ENCODE peak calls at places on chromosome 10, in four cellular contexts. C, O, D and U are unnamed samples.

GRCh38 chr10:43002596-43002995 is 74.3 kb upstream of the RET start:
- DNase-seq in C (no peak), O (no peak), D (no peak), U (no peak)

GRCh38 chr10:129365767-129366400 is 101.2 kb upstream of the MGMT start:
- DNase-seq in C (no peak), O (no peak), D (no peak), U (no peak)

GRCh38 chr10:73131295-73131694 is 21.0 kb downstream of the NUDT13 start:
- DNase-seq in C (no peak), O (no peak), D (no peak), U (no peak)

GRCh38 chr10:93376372-93377296 is 105.5 kb downstream of the MYOF start:
- DNase-seq in C (peak), O (peak), D (peak), U (no peak)

GRCh38 chr10:92847185-92847864 is 995 bp upstream of the EXOC6 start:
- DNase-seq in C (no peak), O (no peak), D (no peak), U (no peak)

GRCh38 chr10:61888744-61889143 is 12.8 kb upstream of the ARID5B start:
- DNase-seq in C (no peak), O (no peak), D (no peak), U (no peak)

GRCh38 chr10:6738464-6738824 is 158.4 kb upstream of the PRKCQ start:
- DNase-seq in C (no peak), O (no peak), D (no peak), U (no peak)

GRCh38 chr10:71600856-71601255 is 118.7 kb downstream of the C10orf105 start:
- DNase-seq in C (no peak), O (no peak), D (peak), U (no peak)

GRCh38 chr10:224571-224970 is 89.3 kb downstream of the ZMYND11 start:
- DNase-seq in C (no peak), O (no peak), D (no peak), U (no peak)

GRCh38 chr10:21173964-21174669 is 277.0 kb upstream of the NEBL start:
- DNase-seq in C (peak), O (peak), D (no peak), U (peak)

GRCh38 chr10:125599194-125599593 is 83.8 kb downstream of the TEX36 start:
- DNase-seq in C (no peak), O (no peak), D (no peak), U (no peak)

GRCh38 chr10:68870545-68871104 is 30.5 kb upstream of the DDX50 start:
- DNase-seq in C (no peak), O (no peak), D (no peak), U (no peak)

GRCh38 chr10:79027147-79028055 is 41.4 kb upstream of the ZMIZ1 start:
- DNase-seq in C (no peak), O (no peak), D (no peak), U (peak)

GRCh38 chr10:43822509-43823236 is 174.0 kb upstream of the ZNF32 start:
- DNase-seq in C (no peak), O (no peak), D (peak), U (no peak)

GRCh38 chr10:80460399-80461207 is 6.5 kb downstream of the TSPAN14 start:
- DNase-seq in C (peak), O (no peak), D (peak), U (no peak)

GRCh38 chr10:22624289-22624738 is 90.1 kb downstream of the PIP4K2A start:
- DNase-seq in C (no peak), O (no peak), D (no peak), U (no peak)

GRCh38 chr10:5527332-5528200 is 2.8 kb downstream of the CALML3 start:
- DNase-seq in C (peak), O (no peak), D (no peak), U (no peak)

GRCh38 chr10:97499561-97500296 is 1.0 kb downstream of the UBTD1 start:
- DNase-seq in C (peak), O (no peak), D (peak), U (peak)

GRCh38 chr10:52967806-52968795 is 195.5 kb upstream of the MBL2 start:
- DNase-seq in C (no peak), O (no peak), D (no peak), U (no peak)
- H3K4me3 ChIP-seq in C (no peak), O (no peak), D (no peak), U (no peak)

GRCh38 chr10:9845075-9845474 is 1172.6 kb upstream of the CELF2 start:
- DNase-seq in C (no peak), O (no peak), D (no peak), U (no peak)

GRCh38 chr10:9851808-9852207 is 1165.9 kb upstream of the CELF2 start:
- DNase-seq in C (no peak), O (no peak), D (no peak), U (no peak)

GRCh38 chr10:9850415-9850814 is 1167.3 kb upstream of the CELF2 start:
- DNase-seq in C (no peak), O (no peak), D (no peak), U (no peak)

GRCh38 chr10:9848981-9849380 is 1168.7 kb upstream of the CELF2 start:
- DNase-seq in C (no peak), O (no peak), D (no peak), U (no peak)

GRCh38 chr10:9848278-9848677 is 1169.4 kb upstream of the CELF2 start:
- DNase-seq in C (no peak), O (no peak), D (no peak), U (no peak)
- H3K4me3 ChIP-seq in C (no peak), O (no peak), D (no peak), U (no peak)

GRCh38 chr10:14282271-14282670 is 48.5 kb downstream of the FRMD4A start:
- DNase-seq in C (no peak), O (no peak), D (no peak), U (no peak)

GRCh38 chr10:14291296-14291695 is 39.4 kb downstream of the FRMD4A start:
- DNase-seq in C (no peak), O (no peak), D (no peak), U (no peak)

GRCh38 chr10:14285941-14286555 is 44.7 kb downstream of the FRMD4A start:
- DNase-seq in C (no peak), O (no peak), D (no peak), U (no peak)
- H3K4me3 ChIP-seq in C (no peak), O (no peak), D (no peak), U (no peak)

GRCh38 chr10:2980791-2981360 is 86.5 kb upstream of the PFKP start:
- DNase-seq in C (no peak), O (no peak), D (no peak), U (no peak)

GRCh38 chr10:2980116-2980515 is 87.2 kb upstream of the PFKP start:
- DNase-seq in C (no peak), O (no peak), D (no peak), U (no peak)

GRCh38 chr10:2981361-2981801 is 86.0 kb upstream of the PFKP start:
- DNase-seq in C (no peak), O (no peak), D (no peak), U (no peak)

GRCh38 chr10:2984682-2985081 is 82.7 kb upstream of the PFKP start:
- DNase-seq in C (no peak), O (no peak), D (no peak), U (no peak)

DNA sequence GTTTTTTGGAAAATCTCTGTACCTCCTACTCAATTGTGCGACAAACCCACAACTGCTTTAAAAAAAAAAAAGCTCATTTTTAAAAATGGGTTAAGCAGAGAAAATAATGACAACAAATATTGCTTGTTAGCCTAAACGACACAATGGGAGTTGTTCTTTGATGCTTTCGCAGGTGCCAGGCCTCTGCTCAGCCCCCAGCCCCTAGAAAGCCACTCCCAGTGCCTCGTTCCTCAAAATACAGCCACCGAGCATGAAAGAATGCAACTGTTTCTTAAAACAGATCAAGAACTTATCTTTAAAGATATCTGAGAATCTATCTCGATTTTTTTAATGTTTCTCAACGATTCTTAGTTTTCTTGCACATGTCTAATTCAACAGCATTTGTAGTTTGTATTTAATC is 85.2 kb upstream of the PFKP start:
- DNase-seq in C (no peak), O (no peak), D (no peak), U (no peak)
- H3K4me3 ChIP-seq in C (no peak), O (no peak), D (no peak), U (no peak)

GRCh38 chr10:120979435-120980315 is 128.5 kb downstream of the WDR11 start:
- DNase-seq in C (peak), O (peak), D (peak), U (no peak)
- H3K4me3 ChIP-seq in C (peak), O (peak), D (peak), U (peak)

DNA sequence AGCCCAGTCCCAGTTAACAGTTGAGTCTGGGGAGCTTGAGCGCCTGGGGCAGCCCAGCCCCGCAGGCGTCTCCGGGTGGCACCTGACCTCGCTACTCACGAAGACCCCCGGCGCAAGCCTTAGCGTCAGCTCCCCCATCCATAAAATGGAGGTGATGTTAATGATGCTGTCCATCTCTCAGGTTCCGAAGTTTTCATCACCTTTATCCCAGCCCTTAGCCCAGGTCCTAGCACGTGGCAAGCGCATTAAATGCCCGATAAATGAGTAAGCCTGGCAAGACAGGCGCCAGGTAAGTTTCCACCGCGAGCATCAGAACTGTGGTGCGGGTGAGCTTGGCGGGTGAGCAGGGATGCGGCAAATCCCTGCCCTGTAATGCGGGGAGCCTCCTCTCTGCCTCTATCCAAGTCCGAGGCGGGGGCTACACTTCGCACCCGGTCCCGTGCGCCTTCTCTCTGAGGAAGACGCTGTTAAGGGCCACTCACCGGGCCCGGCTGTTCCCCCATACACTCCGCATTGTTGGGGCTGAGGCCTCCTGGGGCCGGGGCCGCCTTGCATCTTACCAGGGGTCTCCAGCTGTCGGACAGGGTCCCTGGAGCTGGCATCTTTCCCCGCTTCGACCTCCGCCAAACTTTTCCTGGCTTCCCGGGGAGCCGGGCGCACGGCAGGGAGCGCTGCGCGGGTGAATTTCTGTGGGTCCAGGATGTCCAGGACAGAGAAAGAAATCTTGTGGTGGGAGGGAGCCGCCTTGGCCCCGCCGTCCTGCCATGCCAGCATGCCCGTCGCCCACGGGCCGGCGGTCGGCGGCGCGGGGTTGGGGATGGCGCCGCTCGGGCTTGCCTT is 445 bp downstream of the NKX1-2 start:
- DNase-seq in C (no peak), O (no peak), D (no peak), U (no peak)
- H3K4me3 ChIP-seq in C (no peak), O (peak), D (no peak), U (peak)

GRCh38 chr10:121935702-121936101 is 7.9 kb upstream of the ATE1 start:
- DNase-seq in C (no peak), O (no peak), D (no peak), U (no peak)
- H3K4me3 ChIP-seq in C (no peak), O (no peak), D (no peak), U (no peak)

GRCh38 chr10:49760789-49761188 is 1.3 kb downstream of the OGDHL start:
- DNase-seq in C (no peak), O (no peak), D (no peak), U (no peak)
- H3K4me3 ChIP-seq in C (no peak), O (no peak), D (no peak), U (no peak)

GRCh38 chr10:77756319-77757232 is 119.0 kb upstream of the KCNMA1 start:
- DNase-seq in C (no peak), O (peak), D (no peak), U (no peak)
- H3K4me3 ChIP-seq in C (no peak), O (no peak), D (no peak), U (no peak)